ENCODE peak calls at places on chromosomes 11 and 22, in five cellular contexts. T, O, H, E and Z are unnamed samples.

GRCh38 chr11:102139081-102139498 is 28.8 kb downstream of the YAP1 start:
- DNase-seq in E (no peak), H (no peak), T (peak; percentile 89), O (no peak), Z (peak; percentile 33)

GRCh38 chr11:132123854-132124835 is 753.7 kb downstream of the NTM start:
- DNase-seq in H (no peak), T (no peak), O (peak; percentile 52), E (no peak), Z (no peak)

GRCh38 chr11:77091146-77091940 is 11.3 kb upstream of the OMP start:
- DNase-seq in E (peak; percentile 88), O (peak; percentile 74), T (peak; percentile 93), H (peak; percentile 61), Z (peak; percentile 81)

GRCh38 chr22:41576877-41577276 is 12.8 kb downstream of the PMM1 start:
- DNase-seq in T (peak; percentile 56), E (no peak), H (peak; percentile 39), O (no peak), Z (peak; percentile 54)

GRCh38 chr11:113014731-113015455 is 53.7 kb downstream of the NCAM1 start:
- DNase-seq in O (no peak), E (peak; percentile 69), H (no peak), T (no peak), Z (peak; percentile 50)

GRCh38 chr11:12569499-12570040 is 104.7 kb upstream of the TEAD1 start:
- DNase-seq in T (no peak), O (no peak), E (no peak), H (no peak), Z (no peak)

GRCh38 chr11:74157169-74157568 is 13.6 kb downstream of the C2CD3 start:
- DNase-seq in T (peak; percentile 81), H (no peak), O (no peak), E (no peak), Z (no peak)

GRCh38 chr11:45538363-45538762 is 127.1 kb downstream of the CHST1 start:
- DNase-seq in T (no peak), E (no peak), H (no peak), O (no peak), Z (no peak)

GRCh38 chr11:121414141-121414918 is 37.8 kb upstream of the SORL1 start:
- DNase-seq in H (no peak), E (no peak), T (no peak), O (no peak), Z (no peak)

GRCh38 chr11:107741044-107741823 is 29.4 kb upstream of the SLN start:
- DNase-seq in E (no peak), O (peak; percentile 23), T (peak; percentile 73), H (no peak), Z (no peak)

GRCh38 chr22:17272511-17272991 is 53.3 kb upstream of the ADA2 start:
- DNase-seq in H (no peak), E (no peak), T (no peak), O (no peak), Z (no peak)

GRCh38 chr22:38490915-38491314 is 15.2 kb downstream of the DDX17 start:
- DNase-seq in H (no peak), E (no peak), O (no peak), T (no peak), Z (peak; percentile 73)

GRCh38 chr11:109071712-109072524 is 350.1 kb upstream of the C11orf87 start:
- DNase-seq in H (no peak), E (no peak), O (peak; percentile 4), T (peak; percentile 50), Z (peak; percentile 54)

GRCh38 chr11:127996825-127997224 is 590.5 kb downstream of the ETS1 start:
- DNase-seq in T (no peak), E (no peak), O (no peak), H (no peak), Z (no peak)

GRCh38 chr11:68812526-68812925 is 29.2 kb downstream of the CPT1A start:
- DNase-seq in E (peak; percentile 60), T (no peak), O (no peak), H (no peak), Z (no peak)

GRCh38 chr11:10500263-10500601 is 40.8 kb downstream of the RNF141 start:
- DNase-seq in O (no peak), E (peak; percentile 51), H (no peak), T (no peak), Z (no peak)

GRCh38 chr22:50699754-50700386 is 27.2 kb downstream of the SHANK3 start:
- DNase-seq in T (no peak), E (no peak), H (no peak), O (no peak), Z (no peak)

GRCh38 chr11:91136631-91137030 is 913.8 kb upstream of the CHORDC1 start:
- DNase-seq in H (no peak), T (peak; percentile 46), O (no peak), E (no peak), Z (no peak)

GRCh38 chr11:29343465-29344333 is 673.1 kb downstream of the KCNA4 start:
- DNase-seq in H (peak; percentile 55), T (peak; percentile 76), E (no peak), O (peak; percentile 52), Z (peak; percentile 11)

GRCh38 chr11:2300936-2301630 is 635 bp downstream of the C11orf21 start:
- DNase-seq in E (peak; percentile 38), H (no peak), T (no peak), O (no peak), Z (no peak)

GRCh38 chr11:28838741-28839140 is 730.6 kb downstream of the METTL15 start:
- DNase-seq in H (no peak), E (no peak), T (no peak), O (no peak), Z (no peak)

GRCh38 chr11:69864930-69865661 is 45.9 kb upstream of the FGF3 start:
- DNase-seq in E (no peak), O (no peak), T (no peak), H (no peak), Z (no peak)

GRCh38 chr22:28620244-28620922 is 59.3 kb downstream of the TTC28 start:
- DNase-seq in O (no peak), H (no peak), T (no peak), E (no peak), Z (no peak)

GRCh38 chr11:27612932-27613669 is 87.2 kb downstream of the BDNF start:
- DNase-seq in E (no peak), H (no peak), O (no peak), T (peak; percentile 61), Z (no peak)

GRCh38 chr11:44321059-44321458 is 11.1 kb upstream of the ALX4 start:
- DNase-seq in H (no peak), T (no peak), E (no peak), O (no peak), Z (no peak)

GRCh38 chr22:50199836-50200332 is 927 bp upstream of the SELENOO start:
- DNase-seq in T (no peak), E (no peak), H (no peak), O (no peak), Z (no peak)

GRCh38 chr11:125679397-125679796 is 1.2 kb downstream of the ACRV1 start:
- DNase-seq in E (no peak), O (no peak), H (no peak), T (peak; percentile 16), Z (no peak)

GRCh38 chr11:77407613-77408012 is 66.3 kb downstream of the PAK1 start:
- DNase-seq in H (no peak), O (no peak), E (no peak), T (peak; percentile 99), Z (peak; percentile 40)

GRCh38 chr11:119114351-119114750 is 7.0 kb upstream of the HINFP start:
- DNase-seq in E (no peak), T (no peak), H (no peak), O (no peak), Z (no peak)

GRCh38 chr11:2140411-2141400 is 1.5 kb upstream of the IGF2 start:
- DNase-seq in O (no peak), T (no peak), H (no peak), E (no peak), Z (no peak)

DNA sequence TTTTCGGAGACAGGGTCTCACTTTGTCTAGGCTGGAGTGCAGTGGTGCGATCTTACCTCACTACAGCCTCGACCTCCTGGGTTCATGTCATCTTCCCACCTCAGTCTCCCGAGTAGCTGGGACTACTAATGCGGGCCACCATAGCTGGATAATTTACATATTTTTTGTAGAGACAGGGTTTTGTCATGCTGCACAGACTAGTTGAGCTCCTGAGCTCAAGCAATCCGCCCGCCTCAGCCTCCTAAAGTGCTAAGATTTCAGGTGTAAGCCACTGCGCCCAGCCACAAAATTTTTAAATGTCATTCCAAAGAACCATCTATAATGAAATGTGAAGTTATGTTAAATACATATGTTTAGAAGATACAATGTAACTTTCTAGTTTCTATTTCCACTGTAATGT is 4747.7 kb upstream of the OR11H1 start:
- DNase-seq in T (no peak), H (no peak), O (no peak), E (no peak), Z (no peak)
- H3K9me3 ChIP-seq in T (peaks cover 15% of the 10 kb centered on the region), H (peaks cover 17% of the 10 kb centered on the region), O (no peaks in the 10 kb centered on the region), E (no peaks in the 10 kb centered on the region), Z (peaks cover 3% of the 10 kb centered on the region)

GRCh38 chr22:33838644-33839043 is 81.6 kb downstream of the LARGE1 start:
- DNase-seq in O (no peak), E (no peak), H (no peak), T (no peak), Z (no peak)

GRCh38 chr22:33832558-33833151 is 87.6 kb downstream of the LARGE1 start:
- DNase-seq in H (no peak), O (no peak), E (no peak), T (no peak), Z (no peak)

GRCh38 chr22:33837806-33838205 is 82.5 kb downstream of the LARGE1 start:
- DNase-seq in T (no peak), E (no peak), H (no peak), O (no peak), Z (no peak)

GRCh38 chr22:33831651-33832050 is 88.6 kb downstream of the LARGE1 start:
- DNase-seq in E (no peak), O (no peak), H (no peak), T (no peak), Z (no peak)

GRCh38 chr22:33835196-33835788 is 85.0 kb downstream of the LARGE1 start:
- DNase-seq in O (no peak), H (no peak), T (no peak), E (no peak), Z (no peak)
- H3K4me1 ChIP-seq in O (peaks cover 16% of the 10 kb centered on the region), H (no peaks in the 10 kb centered on the region), T (no peaks in the 10 kb centered on the region), E (no peaks in the 10 kb centered on the region), Z (no peaks in the 10 kb centered on the region)

GRCh38 chr11:134656861-134657540 is 245.0 kb upstream of the B3GAT1 start:
- DNase-seq in E (peak; percentile 28), H (no peak), T (no peak), O (no peak), Z (peak; percentile 3)
- H3K9me3 ChIP-seq in E (no peaks in the 10 kb centered on the region), H (peaks cover 3% of the 10 kb centered on the region), T (peaks cover 20% of the 10 kb centered on the region), O (no peaks in the 10 kb centered on the region), Z (no peaks in the 10 kb centered on the region)

DNA sequence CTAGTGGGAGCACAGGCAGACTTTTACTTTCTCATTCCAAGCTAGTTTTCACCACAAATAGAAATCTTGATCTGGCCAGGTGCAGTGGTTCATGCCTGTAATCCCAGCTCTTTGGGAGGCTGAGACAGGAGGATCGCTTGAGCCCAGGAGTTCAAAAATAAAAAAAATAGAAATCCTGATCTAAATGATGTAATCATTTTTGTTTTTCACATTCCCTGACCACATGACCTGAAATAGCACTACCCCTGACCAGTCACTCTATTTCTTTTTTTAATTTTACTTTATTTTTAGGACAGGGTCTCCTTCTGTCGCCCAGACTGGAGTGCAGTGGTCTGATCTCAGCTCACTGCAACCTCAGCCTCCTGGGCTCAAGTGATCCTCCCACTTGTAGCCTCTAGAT is 2.3 kb upstream of the TCN2 start:
- DNase-seq in T (no peak), E (no peak), H (no peak), O (no peak), Z (no peak)
- H3K4me1 ChIP-seq in T (peaks cover 32% of the 10 kb centered on the region), E (no peaks in the 10 kb centered on the region), H (peaks cover 18% of the 10 kb centered on the region), O (peaks cover 36% of the 10 kb centered on the region), Z (peaks cover 14% of the 10 kb centered on the region)